ENCODE peak calls at places on chromosomes 1 and 21, in nine cellular contexts. N, I, K, X, O, W, E, Y and M are unnamed samples. For H3K4me1, the result is how much of the 10 kb centered on the place peaks cover.

GRCh38 chr1:2106681-2107405 is 56.6 kb downstream of the PRKCZ start:
- DNase-seq in X (no peak), W (no peak), I (no peak), Y (no peak), K (no peak), E (peak), O (no peak), N (no peak), M (peak)

GRCh38 chr1:204084247-204084772 is 11.4 kb downstream of the SOX13 start:
- DNase-seq in I (no peak), W (peak), K (peak), N (no peak), E (peak), X (peak), O (no peak), Y (peak), M (no peak)

GRCh38 chr1:220487297-220487820 is 40.6 kb upstream of the MARK1 start:
- DNase-seq in K (peak), W (no peak), N (no peak), I (peak), X (no peak), Y (peak), E (no peak), O (peak), M (no peak)

GRCh38 chr1:58003059-58003458 is 543.5 kb downstream of the OMA1 start:
- DNase-seq in X (no peak), K (no peak), I (no peak), E (no peak), Y (no peak), N (no peak), O (no peak), W (no peak), M (no peak)

GRCh38 chr1:151610142-151610541 is 1.7 kb upstream of the SNX27 start:
- DNase-seq in O (no peak), X (no peak), N (no peak), Y (no peak), K (no peak), W (no peak), I (no peak), E (no peak), M (no peak)

GRCh38 chr1:155086182-155086741 is 7.6 kb downstream of the EFNA3 start:
- DNase-seq in N (no peak), E (peak), Y (peak), X (peak), W (peak), I (peak), O (peak), K (peak), M (peak)

GRCh38 chr1:182330303-182330702 is 61.3 kb downstream of the GLUL start:
- DNase-seq in K (no peak), I (peak), X (peak), N (peak), W (no peak), O (peak), Y (peak), E (no peak), M (no peak)

GRCh38 chr1:161265305-161265704 is 6.8 kb downstream of the PCP4L1 start:
- DNase-seq in N (no peak), E (no peak), Y (no peak), W (no peak), I (no peak), X (no peak), K (no peak), O (no peak), M (no peak)

GRCh38 chr21:42209801-42210479 is 9.0 kb upstream of the ABCG1 start:
- DNase-seq in E (no peak), K (no peak), I (peak), Y (no peak), W (no peak), N (no peak), O (no peak), X (no peak), M (no peak)

GRCh38 chr1:202221911-202222909 is 28.6 kb downstream of the LGR6 start:
- DNase-seq in E (no peak), W (no peak), O (no peak), X (no peak), N (no peak), K (no peak), I (no peak), Y (no peak), M (no peak)

GRCh38 chr1:35971601-35972000 is 40.7 kb downstream of the AGO3 start:
- DNase-seq in W (no peak), Y (no peak), I (peak), N (no peak), O (no peak), X (no peak), K (no peak), E (no peak), M (no peak)

GRCh38 chr21:46295996-46296752 is 10.0 kb downstream of the YBEY start:
- DNase-seq in E (peak), I (peak), X (peak), N (peak), O (peak), Y (peak), W (peak), K (peak), M (peak)

GRCh38 chr1:180935326-180936109 is 22.8 kb downstream of the KIAA1614 start:
- DNase-seq in O (no peak), X (no peak), K (peak), Y (no peak), I (no peak), N (no peak), W (no peak), E (no peak), M (no peak)

GRCh38 chr1:180027949-180028445 is 73.4 kb downstream of the CEP350 start:
- DNase-seq in X (no peak), Y (no peak), O (peak), W (no peak), I (peak), K (no peak), N (no peak), E (no peak), M (no peak)

GRCh38 chr1:151193304-151193703 is 3.3 kb upstream of the VPS72 start:
- DNase-seq in K (no peak), I (no peak), E (no peak), Y (no peak), W (no peak), N (no peak), X (no peak), O (no peak), M (peak)

GRCh38 chr1:89199515-89199914 is 773 bp upstream of the GBP4 start:
- DNase-seq in W (no peak), E (no peak), K (no peak), O (no peak), X (no peak), Y (no peak), N (no peak), I (no peak), M (no peak)

GRCh38 chr1:82565546-82565945 is 764.8 kb downstream of the ADGRL2 start:
- DNase-seq in E (no peak), W (no peak), X (no peak), I (peak), Y (peak), K (no peak), O (peak), N (no peak), M (no peak)

GRCh38 chr21:33940846-33941245 is 25.2 kb upstream of the ATP5PO start:
- DNase-seq in X (no peak), I (peak), E (no peak), W (peak), Y (no peak), N (no peak), O (peak), K (no peak), M (no peak)

GRCh38 chr1:1173793-1174415 is at the start of gene TTLL10:
- DNase-seq in I (no peak), Y (no peak), X (no peak), O (no peak), N (no peak), K (peak), W (peak), E (no peak), M (peak)

GRCh38 chr1:152386940-152387339 is 27.1 kb downstream of the CRNN start:
- DNase-seq in W (no peak), I (peak), Y (no peak), N (no peak), E (no peak), X (no peak), O (no peak), K (no peak), M (no peak)

GRCh38 chr1:230938924-230939368 is 39.7 kb downstream of the TTC13 start:
- DNase-seq in E (no peak), I (no peak), O (no peak), N (no peak), K (peak), X (no peak), W (no peak), Y (no peak), M (no peak)

GRCh38 chr1:78044796-78045599 is 768 bp upstream of the GIPC2 start:
- DNase-seq in E (no peak), I (no peak), X (no peak), W (no peak), Y (peak), O (no peak), K (peak), N (no peak), M (no peak)

GRCh38 chr1:42922687-42923366 is 35.8 kb downstream of the SLC2A1 start:
- DNase-seq in K (peak), O (peak), E (no peak), I (peak), X (no peak), N (no peak), Y (peak), W (peak), M (no peak)

GRCh38 chr1:110211503-110212164 is 1.5 kb downstream of the KCNC4 start:
- DNase-seq in I (no peak), E (no peak), K (no peak), W (peak), N (no peak), Y (no peak), O (no peak), X (no peak), M (no peak)

GRCh38 chr1:55554611-55555010 is 339.4 kb upstream of the USP24 start:
- DNase-seq in Y (no peak), I (no peak), W (no peak), X (no peak), N (no peak), O (no peak), K (no peak), E (no peak), M (no peak)

GRCh38 chr1:145707183-145707867 is at the start of gene PDZK1:
- DNase-seq in X (no peak), I (no peak), Y (peak), N (no peak), K (no peak), E (no peak), O (no peak), W (no peak), M (no peak)

GRCh38 chr1:24754229-24754628 is 9.0 kb downstream of the CLIC4 start:
- DNase-seq in Y (no peak), X (no peak), E (no peak), W (peak), K (no peak), O (no peak), I (peak), N (no peak), M (no peak)

GRCh38 chr1:21763694-21764419 is 19.1 kb downstream of the USP48 start:
- DNase-seq in X (no peak), K (no peak), O (no peak), E (no peak), I (no peak), Y (no peak), W (no peak), N (no peak), M (no peak)
- H3K4me1 ChIP-seq in X (under half), K (under half), O (under half), E (under half), I (under half), Y (under half), W (under half), N (under half), M (under half)

GRCh38 chr1:165897326-165898303 is 70.2 kb downstream of the UCK2 start:
- DNase-seq in W (no peak), O (peak), Y (no peak), K (no peak), N (no peak), X (no peak), I (peak), E (no peak), M (no peak)
- H3K4me1 ChIP-seq in W (under half), O (half or more), Y (under half), K (under half), N (under half), X (under half), I (under half), E (under half), M (under half)

GRCh38 chr1:8376358-8376840 is 58.5 kb downstream of the SLC45A1 start:
- DNase-seq in X (no peak), I (no peak), K (no peak), O (no peak), Y (no peak), E (no peak), N (no peak), W (no peak), M (no peak)

GRCh38 chr1:8374356-8374755 is 56.4 kb downstream of the SLC45A1 start:
- DNase-seq in I (no peak), Y (no peak), E (no peak), O (peak), X (no peak), W (no peak), N (no peak), K (no peak), M (peak)

GRCh38 chr1:8371372-8371991 is 53.6 kb downstream of the SLC45A1 start:
- DNase-seq in W (no peak), K (no peak), N (no peak), O (peak), I (no peak), X (no peak), Y (no peak), E (peak), M (peak)

GRCh38 chr1:8374812-8375211 is 56.9 kb downstream of the SLC45A1 start:
- DNase-seq in N (no peak), K (peak), Y (peak), I (peak), X (no peak), O (peak), E (no peak), W (no peak), M (no peak)

DNA sequence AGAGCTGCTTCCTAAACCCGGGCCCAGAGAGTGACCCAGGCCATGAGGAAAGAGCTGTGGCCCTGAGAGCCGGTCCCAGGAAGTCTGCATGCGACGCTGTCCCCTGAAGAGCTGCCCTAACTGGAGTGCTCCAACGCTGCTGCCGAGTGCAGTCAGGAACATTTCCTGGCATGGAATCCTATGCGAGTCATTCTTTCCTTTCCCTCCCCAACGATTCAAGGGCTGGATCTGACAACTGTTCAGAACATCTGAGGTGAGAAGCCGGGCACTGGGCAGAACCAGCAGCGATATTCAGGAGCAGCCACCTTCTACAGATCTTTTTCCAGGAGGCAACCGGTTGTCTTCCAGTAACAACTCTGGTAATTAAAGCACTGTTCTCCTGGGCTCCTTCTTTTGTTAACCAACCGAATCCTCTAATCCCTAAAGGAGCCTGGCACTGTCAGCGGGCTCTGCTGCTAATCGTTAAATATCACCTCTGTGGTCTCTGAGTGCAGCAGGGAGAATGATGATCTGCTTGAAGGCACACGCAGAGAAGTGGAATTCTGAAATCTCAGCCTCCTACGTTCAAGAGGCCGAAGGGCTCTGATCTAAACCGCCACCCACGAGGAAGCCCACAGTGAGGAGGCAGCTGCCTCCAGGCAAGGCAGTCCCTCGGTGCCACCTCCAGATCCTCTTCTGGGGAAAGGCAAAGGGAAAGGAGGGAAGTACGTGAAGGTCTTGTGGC is 55.8 kb downstream of the SLC45A1 start:
- DNase-seq in I (peak), K (peak), W (no peak), O (peak), E (no peak), N (no peak), X (peak), Y (peak), M (peak)
- H3K4me1 ChIP-seq in I (half or more), K (under half), W (under half), O (under half), E (half or more), N (half or more), X (under half), Y (half or more), M (under half)

DNA sequence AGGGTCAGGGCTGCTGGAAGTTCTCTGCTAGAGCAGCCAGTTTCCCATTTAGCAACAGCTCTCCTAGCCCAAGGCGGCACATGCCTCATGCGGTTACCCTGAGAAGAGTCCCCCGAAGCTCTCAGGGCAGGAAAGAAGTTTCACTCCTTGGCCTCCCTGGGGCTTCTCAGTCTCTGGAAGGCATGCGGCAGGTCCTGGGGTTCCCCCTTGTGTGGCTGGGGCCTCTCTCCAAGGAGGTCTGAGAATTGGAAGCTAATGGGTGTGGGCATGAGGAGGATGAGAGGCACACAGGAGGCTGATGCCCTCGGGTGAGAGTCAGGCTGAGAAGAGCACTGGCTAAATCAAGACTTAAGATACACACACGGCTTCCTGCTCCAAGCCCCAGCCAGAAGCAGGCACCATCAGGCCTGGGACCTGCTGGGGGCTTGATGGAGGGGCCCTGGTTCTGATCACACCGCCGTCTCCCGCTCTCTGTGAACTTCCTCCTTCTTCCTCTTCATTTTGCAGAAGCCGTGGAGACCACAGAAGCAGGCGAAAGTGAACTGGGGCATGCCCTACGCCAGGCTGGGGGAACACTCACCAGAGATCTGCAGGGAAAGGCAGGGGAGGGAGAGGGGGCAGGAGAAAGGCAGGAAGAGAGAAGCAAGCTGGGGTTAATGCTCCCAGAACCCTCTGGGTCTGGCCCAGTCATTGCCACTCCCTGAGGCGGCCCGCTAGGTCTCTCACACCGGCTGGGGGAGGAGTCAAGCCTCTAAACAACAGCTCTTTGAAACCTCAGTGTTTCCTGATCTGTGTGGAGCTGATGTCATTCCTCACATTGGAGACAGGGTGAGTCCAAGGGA is 15.1 kb downstream of the BLACAT1 start:
- DNase-seq in E (peak), W (peak), I (peak), K (peak), X (peak), O (peak), N (no peak), Y (peak), M (no peak)
- H3K4me1 ChIP-seq in E (under half), W (half or more), I (under half), K (under half), X (under half), O (under half), N (under half), Y (under half), M (under half)

GRCh38 chr1:223775054-223775453 is 62.7 kb downstream of the CAPN2 start:
- DNase-seq in Y (no peak), O (peak), X (peak), I (no peak), N (no peak), E (no peak), K (peak), W (no peak), M (no peak)

GRCh38 chr1:223776075-223776814 is 63.9 kb downstream of the CAPN2 start:
- DNase-seq in O (peak), X (peak), K (peak), E (no peak), W (no peak), I (peak), N (no peak), Y (peak), M (no peak)

GRCh38 chr1:223776826-223777454 is 64.6 kb downstream of the CAPN2 start:
- DNase-seq in K (peak), W (no peak), I (peak), X (peak), O (no peak), Y (no peak), N (no peak), E (no peak), M (no peak)

GRCh38 chr1:223774133-223774811 is 61.9 kb downstream of the CAPN2 start:
- DNase-seq in N (no peak), K (peak), I (no peak), E (no peak), X (peak), W (peak), O (no peak), Y (no peak), M (no peak)

GRCh38 chr1:223775711-223776074 is 63.4 kb downstream of the CAPN2 start:
- DNase-seq in Y (no peak), X (no peak), I (no peak), N (no peak), E (no peak), W (no peak), O (no peak), K (peak), M (no peak)
- H3K4me1 ChIP-seq in Y (under half), X (under half), I (under half), N (under half), E (under half), W (under half), O (under half), K (under half), M (under half)

DNA sequence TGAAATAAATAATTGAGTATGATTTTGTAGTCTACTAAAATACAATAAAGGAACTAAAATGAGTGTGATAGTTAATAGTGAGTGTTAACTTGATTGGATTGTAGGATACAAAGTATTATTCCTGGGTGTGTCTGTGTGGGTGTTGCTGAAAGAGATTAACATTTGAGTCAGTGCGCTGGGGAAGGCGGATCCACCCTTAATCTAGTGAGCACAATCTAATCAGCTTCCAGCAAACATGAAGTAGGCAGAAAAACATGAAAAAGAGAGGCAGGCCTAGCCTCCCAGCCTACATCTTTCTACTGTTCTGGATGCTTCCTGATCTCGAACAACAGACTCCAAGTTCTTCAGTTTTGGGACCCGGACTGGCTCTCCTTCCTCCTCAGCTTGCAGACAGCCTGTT is 1716.6 kb downstream of the MRPL39 start:
- DNase-seq in I (no peak), W (no peak), E (no peak), O (no peak), Y (no peak), X (no peak), N (no peak), K (no peak), M (no peak)
- H3K4me1 ChIP-seq in I (under half), W (under half), E (under half), O (under half), Y (under half), X (under half), N (under half), K (under half), M (under half)

DNA sequence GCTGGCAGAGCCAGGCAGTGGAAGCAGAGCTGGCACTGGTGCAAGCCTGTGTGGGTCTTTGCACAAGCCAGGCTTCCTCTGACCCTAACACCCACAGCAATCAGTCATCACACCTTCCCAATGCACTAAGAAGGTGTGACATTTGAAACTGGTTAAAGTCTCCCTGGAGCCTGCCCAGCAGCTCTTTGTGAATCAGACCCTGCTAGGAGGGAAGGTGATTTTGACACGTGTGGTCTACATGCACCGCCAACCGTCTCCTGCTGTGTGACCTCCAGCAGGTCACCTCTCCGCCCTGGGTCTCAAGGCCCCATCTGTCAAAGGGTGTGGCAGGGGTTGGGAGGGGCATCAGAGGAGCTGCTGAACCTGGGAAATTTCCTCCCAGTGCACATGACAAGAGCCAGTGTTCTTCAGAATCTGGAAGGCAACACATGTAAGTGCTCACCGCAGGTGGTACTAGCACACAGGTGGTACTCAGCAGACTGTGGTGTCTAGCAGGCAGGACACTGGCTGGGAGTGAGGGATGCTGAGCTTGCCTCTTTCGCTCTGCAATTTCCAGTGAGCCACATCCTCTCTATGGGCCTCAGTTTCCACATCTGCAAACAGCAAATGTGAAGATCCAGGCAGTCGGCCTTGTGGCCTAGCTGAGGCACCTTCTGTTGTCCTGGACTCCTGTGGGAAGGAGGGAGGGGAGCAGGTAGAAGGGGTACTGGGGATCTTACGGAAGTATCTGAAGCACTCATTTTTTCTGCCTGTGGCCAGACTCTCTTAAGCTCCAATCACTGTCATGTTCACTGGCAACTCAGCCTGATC is 123.2 kb downstream of the DMRTB1 start:
- DNase-seq in I (no peak), W (no peak), Y (peak), N (no peak), O (peak), K (no peak), E (peak), X (peak), M (peak)
- H3K4me1 ChIP-seq in I (under half), W (under half), Y (under half), N (under half), O (under half), K (under half), E (under half), X (under half), M (under half)